ENCODE peak calls at places on chromosomes 12 and 14, in six cellular contexts. B is GM23248, I is GM12878, D is lower lobe of right lung, X is tibial artery, R is IMR-90. A is an unnamed sample. For H3K4me1, the result is how much of the 10 kb centered on the place peaks cover.

GRCh38 chr12:2054091-2055018 is 1.6 kb downstream of the CACNA1C start:
- DNase-seq in B (peak), I (no peak), D (no peak), X (peak), R (no peak), A (no peak)

GRCh38 chr14:99039316-99040041 is 232.5 kb downstream of the BCL11B start:
- DNase-seq in B (no peak), I (no peak), D (no peak), X (no peak), R (no peak), A (no peak)

GRCh38 chr14:32339188-32339587 is 10.1 kb downstream of the AKAP6 start:
- DNase-seq in B (no peak), I (no peak), D (no peak), X (no peak), R (no peak), A (no peak)

GRCh38 chr12:115885040-115885439 is 392.5 kb downstream of the MED13L start:
- DNase-seq in B (no peak), I (no peak), D (no peak), X (no peak), R (no peak), A (no peak)

GRCh38 chr14:95981939-95982338 is 57.2 kb upstream of the C14orf132 start:
- DNase-seq in B (no peak), I (no peak), D (no peak), X (no peak), R (no peak), A (no peak)

GRCh38 chr12:105581420-105581819 is 250.9 kb downstream of the C12orf75 start:
- DNase-seq in B (no peak), I (no peak), D (no peak), X (no peak), R (no peak), A (no peak)

GRCh38 chr12:67069451-67070306 is 199.5 kb upstream of the CAND1 start:
- DNase-seq in B (peak), I (no peak), D (peak), X (peak), R (no peak), A (peak)

GRCh38 chr12:14283489-14284144 is 81.9 kb upstream of the ATF7IP start:
- DNase-seq in B (no peak), I (peak), D (no peak), X (no peak), R (no peak), A (no peak)

GRCh38 chr12:91774471-91774921 is 371.1 kb downstream of the BTG1 start:
- DNase-seq in B (peak), I (no peak), D (no peak), X (no peak), R (peak), A (no peak)

GRCh38 chr12:116502989-116503496 is 56.1 kb upstream of the MAP1LC3B2 start:
- DNase-seq in B (no peak), I (no peak), D (no peak), X (no peak), R (no peak), A (no peak)

GRCh38 chr12:124490584-124491305 is 76.7 kb downstream of the NCOR2 start:
- DNase-seq in B (no peak), I (no peak), D (peak), X (peak), R (no peak), A (no peak)

GRCh38 chr12:55955800-55956508 is 9.9 kb downstream of the PMEL start:
- DNase-seq in B (peak), I (no peak), D (no peak), X (no peak), R (peak), A (no peak)

GRCh38 chr12:39427360-39427808 is 15.5 kb downstream of the KIF21A start:
- DNase-seq in B (no peak), I (no peak), D (no peak), X (no peak), R (no peak), A (no peak)

GRCh38 chr12:104623920-104624319 is 167.2 kb downstream of the CHST11 start:
- DNase-seq in B (no peak), I (no peak), D (no peak), X (no peak), R (no peak), A (no peak)

GRCh38 chr12:66190519-66191406 is 1.7 kb downstream of the IRAK3 start:
- DNase-seq in B (peak), I (no peak), D (no peak), X (no peak), R (peak), A (no peak)

GRCh38 chr12:124420972-124421674 is 126.2 kb downstream of the RFLNA start:
- DNase-seq in B (no peak), I (no peak), D (no peak), X (peak), R (no peak), A (no peak)

GRCh38 chr14:94394594-94395305 is 6.3 kb upstream of the SERPINA1 start:
- DNase-seq in B (peak), I (no peak), D (peak), X (peak), R (peak), A (no peak)

GRCh38 chr12:5177096-5177495 is 133.4 kb downstream of the KCNA5 start:
- DNase-seq in B (no peak), I (no peak), D (no peak), X (no peak), R (no peak), A (no peak)

GRCh38 chr12:71152838-71153237 is 5.0 kb downstream of the TSPAN8 start:
- DNase-seq in B (no peak), I (no peak), D (no peak), X (no peak), R (no peak), A (no peak)

GRCh38 chr12:54390668-54391551 is 6.4 kb upstream of the ZNF385A start:
- DNase-seq in B (no peak), I (no peak), D (no peak), X (no peak), R (no peak), A (peak)

GRCh38 chr14:35403085-35403396 is 1.5 kb downstream of the NFKBIA start:
- DNase-seq in B (peak), I (no peak), D (peak), X (peak), R (peak), A (no peak)

GRCh38 chr14:77258566-77258965 is 12.4 kb downstream of the NGB start:
- DNase-seq in B (no peak), I (no peak), D (peak), X (no peak), R (no peak), A (no peak)

GRCh38 chr12:128365032-128365431 is 98.1 kb downstream of the TMEM132C start:
- DNase-seq in B (no peak), I (no peak), D (no peak), X (no peak), R (no peak), A (no peak)

GRCh38 chr14:64614992-64615391 is 65.2 kb downstream of the PPP1R36 start:
- DNase-seq in B (no peak), I (no peak), D (no peak), X (no peak), R (no peak), A (no peak)
- H3K4me1 ChIP-seq in B (under half), I (under half), D (under half), X (under half), R (under half), A (under half)

GRCh38 chr14:103522028-103522581 is 525 bp downstream of the CKB start:
- DNase-seq in B (peak), I (no peak), D (peak), X (peak), R (no peak), A (peak)
- H3K4me1 ChIP-seq in B (under half), I (under half), D (half or more), X (under half), R (under half), A (under half)

GRCh38 chr14:61569783-61570182 is 125.5 kb upstream of the HIF1A start:
- DNase-seq in B (peak), I (no peak), D (peak), X (peak), R (peak), A (no peak)
- H3K4me1 ChIP-seq in B (half or more), I (under half), D (under half), X (under half), R (under half), A (under half)

GRCh38 chr12:27555316-27555715 is 31.3 kb downstream of the PPFIBP1 start:
- DNase-seq in B (no peak), I (no peak), D (no peak), X (no peak), R (no peak), A (no peak)
- H3K4me1 ChIP-seq in B (half or more), I (under half), D (half or more), X (under half), R (under half), A (under half)

DNA sequence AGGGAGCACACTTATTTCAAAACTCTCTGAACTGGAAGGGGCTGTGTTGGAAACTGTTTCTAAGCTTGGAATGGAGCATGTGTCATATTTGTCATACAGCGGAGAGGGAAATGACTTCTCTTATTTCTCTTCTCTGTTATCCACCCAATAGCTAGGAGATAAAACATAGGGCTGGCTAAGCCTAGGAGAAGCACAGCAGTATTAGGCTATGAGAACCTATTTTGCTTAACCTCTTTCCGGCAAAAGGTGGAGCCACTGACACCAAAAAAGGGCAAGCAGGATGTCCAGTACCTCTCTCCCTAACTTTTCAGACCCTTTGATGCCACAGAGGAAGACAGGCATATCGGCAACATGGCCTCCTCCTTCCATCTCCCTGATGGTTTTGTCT is 148.3 kb downstream of the CRADD start:
- DNase-seq in B (peak), I (no peak), D (no peak), X (no peak), R (no peak), A (no peak)
- H3K4me1 ChIP-seq in B (under half), I (under half), D (under half), X (under half), R (under half), A (under half)

GRCh38 chr14:104692939-104693315 is 3.5 kb downstream of the INF2 start:
- DNase-seq in B (no peak), I (no peak), D (no peak), X (no peak), R (no peak), A (no peak)

GRCh38 chr14:104693482-104694431 is 4.3 kb downstream of the INF2 start:
- DNase-seq in B (no peak), I (no peak), D (no peak), X (no peak), R (no peak), A (no peak)

GRCh38 chr14:104694991-104695659 is 5.7 kb downstream of the INF2 start:
- DNase-seq in B (no peak), I (no peak), D (no peak), X (no peak), R (no peak), A (peak)

GRCh38 chr14:104695660-104696000 is 6.2 kb downstream of the INF2 start:
- DNase-seq in B (no peak), I (no peak), D (no peak), X (no peak), R (no peak), A (no peak)

GRCh38 chr14:104694475-104694950 is 5.1 kb downstream of the INF2 start:
- DNase-seq in B (no peak), I (no peak), D (no peak), X (no peak), R (no peak), A (no peak)
- H3K4me1 ChIP-seq in B (under half), I (under half), D (half or more), X (under half), R (under half), A (half or more)